ENCODE peak calls at places on chromosomes 2 and 18, in eight cellular contexts. A, Q, B, O, J, T, Z and G are unnamed samples.

GRCh38 chr2:31430439-31431165 is 16.1 kb upstream of the XDH start:
- DNase-seq in A (no peak), Q (no peak), B (no peak), O (no peak), J (no peak), T (no peak), Z (no peak), G (no peak)

GRCh38 chr2:65349863-65350262 is 82.5 kb downstream of the SPRED2 start:
- DNase-seq in A (peak; percentile 79), Q (peak; percentile 80), B (peak; percentile 43), O (peak; percentile 70), J (peak; percentile 51), T (no peak), Z (no peak), G (peak; percentile 89)

GRCh38 chr2:120346034-120346666 is at the start of gene INHBB:
- DNase-seq in A (peak; percentile 16), Q (peak; percentile 22), B (peak; percentile 66), O (no peak), J (no peak), T (no peak), Z (no peak), G (peak; percentile 21)

GRCh38 chr2:12074126-12074883 is 327.9 kb downstream of the LPIN1 start:
- DNase-seq in A (no peak), Q (no peak), B (peak; percentile 24), O (no peak), J (no peak), T (no peak), Z (no peak), G (peak; percentile 33)

GRCh38 chr2:191064590-191064989 is 50.6 kb upstream of the STAT1 start:
- DNase-seq in A (no peak), Q (no peak), B (no peak), O (no peak), J (no peak), T (peak; percentile 9), Z (no peak), G (no peak)

GRCh38 chr2:190867182-190867581 is 13.4 kb upstream of the GLS start:
- DNase-seq in A (peak; percentile 82), Q (no peak), B (no peak), O (no peak), J (no peak), T (no peak), Z (no peak), G (no peak)

GRCh38 chr2:106098081-106098480 is 96.0 kb downstream of the UXS1 start:
- DNase-seq in A (no peak), Q (peak; percentile 44), B (peak; percentile 27), O (no peak), J (no peak), T (no peak), Z (no peak), G (peak; percentile 26)

GRCh38 chr2:71685073-71685848 is 231.9 kb downstream of the DYSF start:
- DNase-seq in A (no peak), Q (no peak), B (peak; percentile 35), O (no peak), J (peak; percentile 73), T (no peak), Z (peak; percentile 59), G (no peak)

GRCh38 chr2:170696006-170696405 is 19.1 kb upstream of the SP5 start:
- DNase-seq in A (no peak), Q (no peak), B (no peak), O (no peak), J (no peak), T (no peak), Z (no peak), G (no peak)

GRCh38 chr18:77250926-77251729 is 1.5 kb downstream of the GALR1 start:
- DNase-seq in A (no peak), Q (peak; percentile 28), B (peak; percentile 73), O (no peak), J (no peak), T (no peak), Z (no peak), G (no peak)

GRCh38 chr18:23580677-23581367 is 5.5 kb downstream of the NPC1 start:
- DNase-seq in A (peak; percentile 93), Q (no peak), B (no peak), O (no peak), J (no peak), T (no peak), Z (no peak), G (no peak)

GRCh38 chr2:230902180-230902899 is 22.7 kb downstream of the GPR55 start:
- DNase-seq in A (peak; percentile 48), Q (peak; percentile 85), B (peak; percentile 74), O (peak; percentile 25), J (no peak), T (peak; percentile 46), Z (peak; percentile 67), G (peak; percentile 69)

GRCh38 chr2:128438091-128438490 is 119.4 kb upstream of the HS6ST1 start:
- DNase-seq in A (no peak), Q (no peak), B (no peak), O (no peak), J (no peak), T (no peak), Z (peak; percentile 55), G (no peak)

GRCh38 chr2:110157153-110157793 is 41.7 kb upstream of the MALL start:
- DNase-seq in A (peak; percentile 62), Q (peak; percentile 82), B (peak; percentile 32), O (no peak), J (no peak), T (no peak), Z (no peak), G (no peak)

GRCh38 chr2:70087703-70088507 is 628 bp downstream of the PCBP1 start:
- DNase-seq in A (peak; percentile 55), Q (peak; percentile 58), B (peak; percentile 67), O (peak; percentile 36), J (peak; percentile 63), T (no peak), Z (peak; percentile 85), G (peak; percentile 64)

GRCh38 chr2:112542974-112543760 is 902 bp downstream of the POLR1B start:
- DNase-seq in A (peak; percentile 5), Q (peak; percentile 6), B (peak; percentile 48), O (no peak), J (no peak), T (no peak), Z (no peak), G (peak; percentile 23)
- H3K27ac ChIP-seq in A (peak overlapping the region; percentile 93), Q (no peak overlapping the region), B (no peak overlapping the region), O (no peak overlapping the region), J (peak overlapping the region; percentile 83), T (no peak overlapping the region), Z (peak overlapping the region; percentile 93), G (peak overlapping the region; percentile 88)

DNA sequence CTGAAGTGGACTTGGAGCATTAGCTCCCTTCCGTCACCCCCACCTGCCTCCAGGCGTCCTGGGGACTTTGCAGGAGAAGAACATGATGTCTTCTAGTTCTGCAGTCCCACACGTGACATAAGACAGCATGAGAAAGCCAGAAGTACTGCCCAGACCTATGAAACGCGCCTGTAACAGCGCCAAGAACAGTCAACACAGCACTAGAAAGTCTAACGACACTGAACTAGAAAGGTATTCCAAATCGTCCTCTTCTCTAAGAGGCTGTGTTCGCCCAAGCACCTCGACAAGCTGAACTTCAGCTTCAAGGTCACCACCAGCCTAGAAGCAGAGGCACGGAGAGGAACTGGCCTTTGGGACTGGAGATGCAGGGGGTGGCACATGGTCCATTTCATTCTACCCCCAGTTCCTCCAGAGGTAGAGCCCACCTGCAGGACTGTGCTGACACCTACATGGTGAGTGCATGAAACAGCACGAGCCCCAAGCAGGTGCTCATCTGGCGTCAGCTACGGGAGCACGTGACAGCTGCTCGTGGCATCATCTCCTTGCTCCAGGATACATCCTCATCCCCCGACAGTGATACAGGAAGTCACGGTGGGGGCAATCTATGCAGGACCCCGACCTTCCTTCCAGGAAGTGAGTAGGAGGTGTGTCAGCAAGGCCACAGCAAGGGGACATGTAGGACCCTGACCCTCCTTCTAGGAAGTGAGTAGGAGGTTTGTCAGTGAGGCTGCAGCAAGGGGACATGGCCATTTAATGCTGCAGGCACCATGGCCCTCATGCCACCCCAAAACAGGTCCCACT is 3.7 kb downstream of the HDAC4 start:
- DNase-seq in A (no peak), Q (no peak), B (no peak), O (no peak), J (no peak), T (peak; percentile 20), Z (peak; percentile 70), G (no peak)
- TF ChIP-seq CTCF in A (no peak), Q (no peak), B (no peak), O (peak; percentile 37), J (peak; percentile 6), T (peak; percentile 64), Z (no peak), G (peak; percentile 41)

GRCh38 chr2:155099784-155100183 is 401.3 kb downstream of the KCNJ3 start:
- DNase-seq in A (peak; percentile 0), Q (no peak), B (no peak), O (no peak), J (no peak), T (no peak), Z (no peak), G (no peak)

GRCh38 chr2:155095613-155096012 is 397.1 kb downstream of the KCNJ3 start:
- DNase-seq in A (no peak), Q (no peak), B (no peak), O (no peak), J (no peak), T (no peak), Z (no peak), G (no peak)

DNA sequence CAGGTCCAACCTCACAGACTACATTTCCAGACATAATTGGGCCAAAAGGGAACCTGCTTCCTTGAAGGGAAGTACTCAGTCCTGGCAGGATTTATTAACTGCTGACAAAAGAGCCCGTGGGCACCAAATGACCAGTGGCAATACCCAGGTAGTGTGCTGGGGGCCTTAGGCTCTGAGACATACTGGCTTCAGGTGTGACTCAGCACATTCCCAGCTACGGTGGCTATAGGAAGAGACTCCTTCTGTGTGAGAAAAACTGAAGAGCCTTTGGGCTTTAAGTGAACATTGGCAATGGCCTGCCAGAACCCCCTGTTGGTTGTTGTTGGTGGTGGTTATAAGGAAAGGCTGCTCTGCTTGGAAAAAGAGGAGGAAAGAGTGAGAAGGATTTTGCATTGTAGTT is 401.8 kb downstream of the KCNJ3 start:
- DNase-seq in A (no peak), Q (no peak), B (no peak), O (no peak), J (no peak), T (no peak), Z (no peak), G (no peak)
- H3K9me3 ChIP-seq in A (no peaks in the 10 kb centered on the region), Q (no peaks in the 10 kb centered on the region), B (no peaks in the 10 kb centered on the region), O (peaks cover 23% of the 10 kb centered on the region), J (no peaks in the 10 kb centered on the region), T (no peaks in the 10 kb centered on the region), Z (no peaks in the 10 kb centered on the region), G (no peaks in the 10 kb centered on the region)

GRCh38 chr2:239574054-239574433 is 173.2 kb upstream of the HDAC4 start:
- DNase-seq in A (no peak), Q (no peak), B (no peak), O (no peak), J (no peak), T (no peak), Z (peak; percentile 19), G (no peak)

GRCh38 chr2:239567786-239568185 is 167.0 kb upstream of the HDAC4 start:
- DNase-seq in A (no peak), Q (no peak), B (no peak), O (no peak), J (no peak), T (no peak), Z (peak; percentile 34), G (no peak)

GRCh38 chr2:239570216-239570925 is 169.6 kb upstream of the HDAC4 start:
- DNase-seq in A (no peak), Q (no peak), B (no peak), O (no peak), J (no peak), T (no peak), Z (peak; percentile 51), G (no peak)

GRCh38 chr2:239569401-239570090 is 168.7 kb upstream of the HDAC4 start:
- DNase-seq in A (peak; percentile 2), Q (no peak), B (no peak), O (no peak), J (no peak), T (no peak), Z (peak; percentile 58), G (no peak)

GRCh38 chr2:239570971-239571520 is 170.2 kb upstream of the HDAC4 start:
- DNase-seq in A (no peak), Q (no peak), B (no peak), O (no peak), J (no peak), T (no peak), Z (peak; percentile 37), G (no peak)
- H3K27ac ChIP-seq in A (no peak overlapping the region), Q (no peak overlapping the region), B (no peak overlapping the region), O (no peak overlapping the region), J (no peak overlapping the region), T (no peak overlapping the region), Z (no peak overlapping the region), G (no peak overlapping the region)